ENCODE peak calls at places on chromosomes 16 and 17, in six cellular contexts. F, W, H, Q, S and I are unnamed samples.

GRCh38 chr17:36117505-36118382 is 14.1 kb downstream of the CCL4 start:
- DNase-seq in Q (no peak), F (no peak), S (no peak), H (no peak), W (no peak), I (no peak)

GRCh38 chr17:79036609-79037008 is 12.6 kb downstream of the C1QTNF1 start:
- DNase-seq in S (peak), F (peak), W (peak), Q (no peak), H (peak), I (no peak)

GRCh38 chr17:82881900-82882714 is 42.3 kb upstream of the ZNF750 start:
- DNase-seq in S (no peak), Q (peak), F (no peak), W (peak), H (no peak), I (no peak)

GRCh38 chr16:3065069-3065741 is at the start of gene IL32:
- DNase-seq in H (peak), S (peak), Q (no peak), F (peak), W (peak), I (peak)

GRCh38 chr16:80198995-80199299 is 341.8 kb upstream of the DYNLRB2 start:
- DNase-seq in Q (no peak), S (peak), F (no peak), H (no peak), W (no peak), I (no peak)

GRCh38 chr16:53429221-53429943 is 4.9 kb upstream of the RBL2 start:
- DNase-seq in F (no peak), S (peak), W (peak), Q (no peak), H (peak), I (no peak)

GRCh38 chr17:49727353-49727752 is 19.6 kb upstream of the SLC35B1 start:
- DNase-seq in S (no peak), H (no peak), F (no peak), W (no peak), Q (no peak), I (no peak)

GRCh38 chr16:80986557-80986956 is 20.1 kb downstream of the CMC2 start:
- DNase-seq in W (no peak), F (no peak), S (no peak), H (no peak), Q (no peak), I (no peak)

GRCh38 chr16:87056083-87056482 is 261.1 kb downstream of the C16orf95 start:
- DNase-seq in W (no peak), H (peak), F (peak), Q (no peak), S (peak), I (no peak)

GRCh38 chr16:24993722-24994686 is 21.2 kb downstream of the ARHGAP17 start:
- DNase-seq in H (peak), Q (no peak), F (peak), W (peak), S (peak), I (no peak)

GRCh38 chr17:40912506-40913220 is 24.8 kb downstream of the KRT23 start:
- DNase-seq in F (no peak), Q (no peak), H (no peak), W (no peak), S (no peak), I (no peak)

GRCh38 chr17:75476274-75476673 is 19.8 kb downstream of the TMEM94 start:
- DNase-seq in W (no peak), H (no peak), Q (no peak), F (no peak), S (peak), I (peak)

GRCh38 chr17:42399121-42399520 is 10.9 kb upstream of the STAT3 start:
- DNase-seq in H (no peak), W (no peak), S (no peak), Q (no peak), F (no peak), I (no peak)

GRCh38 chr16:4935231-4935855 is 1.6 kb downstream of the PPL start:
- DNase-seq in W (peak), H (peak), Q (peak), F (no peak), S (peak), I (peak)

GRCh38 chr16:4260360-4260759 is 12.5 kb downstream of the TFAP4 start:
- DNase-seq in Q (no peak), S (no peak), F (no peak), H (no peak), W (peak), I (no peak)

GRCh38 chr17:18041776-18042175 is 2.6 kb downstream of the GID4 start:
- DNase-seq in W (no peak), S (peak), F (peak), Q (peak), H (peak), I (no peak)

GRCh38 chr16:18039931-18040330 is 296.6 kb downstream of the NPIPA8 start:
- DNase-seq in F (no peak), W (no peak), H (no peak), Q (no peak), S (no peak), I (no peak)

GRCh38 chr16:1678500-1679098 is 520 bp downstream of the JPT2 start:
- DNase-seq in W (peak), F (peak), H (peak), Q (no peak), S (peak), I (peak)

GRCh38 chr16:76428858-76429257 is 151.7 kb downstream of the CNTNAP4 start:
- DNase-seq in H (peak), F (peak), Q (no peak), W (peak), S (peak), I (no peak)

GRCh38 chr17:27339836-27340550 is 46.1 kb downstream of the WSB1 start:
- DNase-seq in Q (no peak), W (no peak), S (no peak), H (peak), F (peak), I (no peak)

GRCh38 chr17:8649157-8650118 is 18.9 kb upstream of the MYH10 start:
- DNase-seq in W (peak), F (no peak), S (peak), H (no peak), Q (no peak), I (no peak)

GRCh38 chr17:81097134-81097942 is 62.4 kb downstream of the BAIAP2 start:
- DNase-seq in H (peak), F (peak), Q (peak), W (peak), S (peak), I (peak)

GRCh38 chr17:51869387-51869786 is 289.1 kb downstream of the CA10 start:
- DNase-seq in H (peak), W (no peak), S (peak), F (peak), Q (no peak), I (no peak)

GRCh38 chr16:67673712-67674580 is 7.3 kb downstream of the C16orf86 start:
- DNase-seq in F (no peak), Q (peak), H (no peak), W (peak), S (peak), I (peak)

GRCh38 chr16:1537763-1538289 is 4.4 kb downstream of the TMEM204 start:
- DNase-seq in F (no peak), W (no peak), S (no peak), H (no peak), Q (peak), I (no peak)

GRCh38 chr16:50376997-50377396 is 8.2 kb upstream of the BRD7 start:
- DNase-seq in Q (no peak), H (no peak), F (no peak), W (no peak), S (no peak), I (no peak)

GRCh38 chr16:29900102-29900887 is at the start of gene ASPHD1:
- DNase-seq in Q (peak), H (peak), S (peak), F (peak), W (peak), I (peak)

GRCh38 chr17:3796110-3796821 is 4.7 kb downstream of the ITGAE start:
- DNase-seq in S (no peak), Q (no peak), F (no peak), H (no peak), W (peak), I (no peak)

GRCh38 chr17:6098466-6099180 is 28.4 kb downstream of the WSCD1 start:
- DNase-seq in W (no peak), H (no peak), F (no peak), S (peak), Q (peak), I (no peak)

GRCh38 chr17:66509913-66510312 is 207.5 kb downstream of the PRKCA start:
- DNase-seq in Q (no peak), W (no peak), S (no peak), H (no peak), F (no peak), I (no peak)
- H3K4me3 ChIP-seq in Q (no peak), W (no peak), S (no peak), H (no peak), F (peak), I (no peak)

DNA sequence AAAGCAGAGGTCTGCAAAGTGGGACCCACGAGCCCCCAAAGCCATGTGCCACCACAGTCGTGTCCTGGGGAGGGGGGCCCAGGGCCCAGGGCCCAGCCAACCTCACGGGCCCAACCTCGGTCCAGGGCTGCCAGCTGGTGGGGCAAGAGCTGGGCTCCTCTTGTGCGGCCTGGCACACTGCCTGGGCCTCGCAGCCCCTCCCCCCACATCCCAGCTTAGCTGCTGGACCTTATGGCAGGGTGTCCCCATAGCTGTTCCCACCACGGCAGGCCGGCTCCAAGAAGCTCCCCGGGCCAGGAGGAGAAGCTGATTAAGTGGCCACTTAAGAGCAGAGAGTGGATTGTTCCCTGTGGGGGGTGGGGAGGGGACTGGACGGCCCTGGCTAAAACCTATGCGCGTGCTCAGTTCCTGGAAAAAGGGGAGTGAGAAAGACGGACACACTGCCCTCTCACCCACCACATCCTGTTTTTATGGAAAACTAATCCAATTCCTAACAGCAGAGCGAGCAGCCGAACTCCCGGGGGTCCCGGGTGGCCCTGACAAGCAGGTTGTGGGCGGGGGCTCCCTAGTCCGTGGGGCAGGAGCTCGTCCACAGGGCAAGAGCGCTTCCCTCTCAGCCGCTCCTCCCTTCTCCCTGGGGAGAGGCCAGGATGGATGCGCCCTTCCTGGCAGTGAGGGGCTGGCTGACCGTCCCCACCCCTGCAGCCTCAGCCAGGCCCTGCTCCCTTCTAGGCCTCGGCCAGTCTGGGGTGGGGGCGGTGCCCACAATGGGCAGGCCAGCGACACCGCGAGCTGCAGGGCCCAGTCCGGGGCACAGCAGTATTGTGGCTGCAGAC is 16.8 kb downstream of the PIEZO1 start:
- DNase-seq in S (peak), Q (no peak), W (peak), H (no peak), F (no peak), I (peak)
- H3K27ac ChIP-seq in S (peak), Q (no peak), W (peak), H (no peak), F (peak), I (no peak)

DNA sequence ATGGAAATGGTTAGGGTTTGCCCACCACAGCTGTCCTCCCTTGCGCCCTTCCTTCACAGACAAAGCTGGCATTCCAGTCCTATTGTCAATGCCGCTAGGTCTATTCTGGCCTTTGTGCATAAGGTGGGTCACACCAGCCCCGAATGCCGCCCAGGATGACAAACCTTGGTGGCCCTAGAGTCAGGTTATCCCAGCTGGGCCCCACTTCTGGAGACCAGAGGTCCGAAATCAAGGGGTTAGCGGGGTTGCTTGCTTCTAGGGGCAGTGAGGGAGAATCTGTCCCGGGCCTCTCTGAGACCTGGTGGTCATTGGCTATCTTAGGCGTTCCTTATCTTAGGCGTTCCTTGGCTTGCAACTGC is 472.1 kb downstream of the SOX9 start:
- DNase-seq in H (no peak), F (no peak), Q (no peak), S (no peak), W (no peak), I (no peak)
- H3K4me3 ChIP-seq in H (no peak), F (no peak), Q (peak), S (no peak), W (no peak), I (no peak)

DNA sequence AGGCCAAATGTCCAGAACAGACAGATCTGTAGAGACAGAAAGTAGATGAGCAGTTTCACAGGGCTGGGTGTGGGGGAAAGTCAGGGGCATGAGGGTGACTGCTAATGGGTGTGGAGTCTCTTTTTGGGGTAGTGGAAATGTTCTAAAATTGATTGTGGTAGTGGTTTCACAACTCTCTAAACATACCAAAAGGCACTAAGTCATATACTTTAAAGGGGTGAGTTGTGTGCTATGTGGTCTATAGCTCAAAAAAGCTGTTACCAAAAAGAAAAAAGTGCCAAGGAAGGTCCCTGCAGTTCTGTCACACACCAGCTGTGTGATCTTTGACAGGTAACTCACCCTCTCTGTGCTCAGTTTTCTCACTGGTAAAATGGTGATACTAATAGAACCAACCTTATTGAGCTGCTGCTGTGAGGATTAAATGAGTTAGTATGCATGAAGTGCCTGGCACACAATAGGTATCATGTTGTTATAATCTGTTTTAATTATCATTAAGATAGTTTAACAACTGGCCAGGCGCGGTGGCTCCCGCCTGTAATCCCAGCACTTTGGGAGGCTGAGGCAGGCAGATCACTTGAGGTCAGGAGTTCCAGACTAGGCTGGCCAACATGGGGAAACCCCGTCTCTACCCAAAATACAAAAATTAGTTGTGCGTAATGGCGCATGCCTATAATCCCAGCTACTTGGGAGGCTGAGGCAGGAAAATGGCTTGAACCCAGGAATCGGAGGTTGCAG is 10.3 kb downstream of the ITGAX start:
- DNase-seq in W (no peak), F (no peak), S (no peak), H (no peak), Q (peak), I (no peak)
- H3K27ac ChIP-seq in W (no peak), F (no peak), S (no peak), H (no peak), Q (no peak), I (no peak)

DNA sequence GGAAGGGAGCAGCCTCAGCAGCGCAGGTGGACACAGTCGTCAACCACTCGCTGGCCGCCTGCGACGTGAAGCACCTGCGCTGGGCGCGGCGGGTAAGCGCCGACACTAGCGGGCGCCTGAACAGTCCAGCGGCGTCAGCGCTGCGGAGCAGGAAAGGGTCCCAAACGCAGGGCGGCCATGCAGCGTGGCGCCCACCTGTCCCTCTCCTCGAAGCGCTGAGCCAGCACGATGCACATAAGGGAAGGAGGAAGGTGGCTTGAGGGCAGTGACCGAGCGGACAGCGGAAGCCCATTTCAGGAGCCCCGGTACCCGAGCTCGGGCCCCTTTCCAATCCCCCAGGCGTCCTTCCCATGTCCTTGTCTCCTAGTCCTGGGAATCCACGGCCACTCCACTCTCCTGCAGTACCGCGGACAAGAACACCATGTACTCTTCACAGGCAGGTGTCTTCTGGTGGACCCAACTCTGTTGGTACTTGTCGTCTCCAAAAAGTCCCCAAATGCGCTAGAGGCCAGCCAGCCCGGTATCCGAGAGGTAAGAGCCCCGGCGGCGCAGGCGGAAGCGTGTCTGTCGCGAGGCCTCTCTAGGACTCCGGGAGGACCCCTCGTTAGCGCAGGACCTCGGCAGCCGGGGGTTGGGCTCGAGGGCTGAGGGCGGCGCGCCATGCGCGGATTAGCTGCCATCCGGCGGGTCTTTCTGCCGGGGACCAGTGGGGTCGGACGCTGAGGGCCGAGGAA is 14.4 kb downstream of the ZNF232 start:
- DNase-seq in Q (peak), H (no peak), S (no peak), F (no peak), W (peak), I (peak)
- H3K4me3 ChIP-seq in Q (peak), H (no peak), S (peak), F (no peak), W (no peak), I (peak)

DNA sequence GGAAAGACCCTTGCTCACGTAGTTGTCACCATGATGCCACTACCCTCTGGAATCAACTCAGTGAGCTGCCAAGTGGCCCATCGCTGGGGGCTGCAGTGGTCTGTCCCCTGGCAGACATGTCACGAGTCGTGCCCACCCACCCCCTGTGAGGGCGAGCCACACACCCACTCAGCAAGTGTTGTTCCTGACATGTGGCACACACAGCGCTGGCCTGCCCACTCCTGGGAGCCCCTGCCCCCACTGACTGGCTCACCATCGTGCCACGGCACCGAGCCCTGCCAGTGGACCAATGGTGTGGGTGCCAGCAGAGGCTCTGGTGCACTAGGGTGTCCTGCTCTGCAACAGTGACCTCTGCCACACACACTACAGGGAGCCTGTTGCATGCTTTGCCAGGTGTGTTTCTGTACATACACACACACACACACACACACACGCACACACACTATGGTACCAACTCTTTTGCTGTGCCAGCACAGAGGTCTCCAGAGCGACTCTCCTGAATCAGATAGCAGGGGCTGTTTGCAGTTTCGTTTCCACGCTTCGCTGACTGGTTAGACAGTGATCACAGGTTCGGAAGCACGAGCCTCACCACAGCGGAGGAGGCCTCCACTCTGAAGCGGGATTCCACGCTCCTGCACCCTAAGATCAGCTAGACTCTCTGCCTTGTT is 7.7 kb downstream of the RTN4RL1 start:
- DNase-seq in W (no peak), H (no peak), Q (peak), F (no peak), S (no peak), I (no peak)
- H3K27ac ChIP-seq in W (no peak), H (no peak), Q (no peak), F (no peak), S (no peak), I (no peak)